ENCODE peak calls at places on chromosome 16, in ten cellular contexts. One of them, this sample, is unnamed.

GRCh38 chr16:66508261-66508913 is 41.5 kb downstream of the TK2 start:
- DNase-seq in stimulated activated CD8-positive, alpha-beta memory T cell treated with anti-CD3 and anti-CD28 coated beads, Interleukin-4, amount 100 ng/mL, for 1 hour: no peak
- DNase-seq in osteocyte: no peak
- DNase-seq in hepatic stellate cell: no peak
- DNase-seq in neural crest cell: no peak
- DNase-seq in NCI-H1436: peak
- DNase-seq in T-helper 1 cell: no peak
- DNase-seq in adipocyte: peak
- DNase-seq in EL: peak
- DNase-seq in NCI-H510A: no peak
- DNase-seq in this sample: no peak

GRCh38 chr16:28826141-28826540 is 3.3 kb downstream of the ATXN2L start:
- DNase-seq in stimulated activated CD8-positive, alpha-beta memory T cell treated with anti-CD3 and anti-CD28 coated beads, Interleukin-4, amount 100 ng/mL, for 1 hour: no peak
- DNase-seq in osteocyte: no peak
- DNase-seq in hepatic stellate cell: no peak
- DNase-seq in neural crest cell: no peak
- DNase-seq in NCI-H1436: no peak
- DNase-seq in T-helper 1 cell: no peak
- DNase-seq in adipocyte: peak
- DNase-seq in EL: no peak
- DNase-seq in NCI-H510A: no peak
- DNase-seq in this sample: no peak

GRCh38 chr16:86214326-86215232 is 295.7 kb upstream of the FOXF1 start:
- DNase-seq in stimulated activated CD8-positive, alpha-beta memory T cell treated with anti-CD3 and anti-CD28 coated beads, Interleukin-4, amount 100 ng/mL, for 1 hour: no peak
- DNase-seq in osteocyte: no peak
- DNase-seq in hepatic stellate cell: no peak
- DNase-seq in neural crest cell: no peak
- DNase-seq in NCI-H1436: no peak
- DNase-seq in T-helper 1 cell: no peak
- DNase-seq in adipocyte: no peak
- DNase-seq in EL: no peak
- DNase-seq in NCI-H510A: no peak
- DNase-seq in this sample: no peak

GRCh38 chr16:50771366-50771765 is 29.5 kb downstream of the CYLD start:
- DNase-seq in stimulated activated CD8-positive, alpha-beta memory T cell treated with anti-CD3 and anti-CD28 coated beads, Interleukin-4, amount 100 ng/mL, for 1 hour: no peak
- DNase-seq in osteocyte: no peak
- DNase-seq in hepatic stellate cell: no peak
- DNase-seq in neural crest cell: no peak
- DNase-seq in NCI-H1436: no peak
- DNase-seq in T-helper 1 cell: no peak
- DNase-seq in adipocyte: peak
- DNase-seq in EL: peak
- DNase-seq in NCI-H510A: no peak
- DNase-seq in this sample: no peak

GRCh38 chr16:4494746-4495490 is 18.7 kb downstream of the HMOX2 start:
- DNase-seq in stimulated activated CD8-positive, alpha-beta memory T cell treated with anti-CD3 and anti-CD28 coated beads, Interleukin-4, amount 100 ng/mL, for 1 hour: no peak
- DNase-seq in osteocyte: no peak
- DNase-seq in hepatic stellate cell: peak
- DNase-seq in neural crest cell: no peak
- DNase-seq in NCI-H1436: no peak
- DNase-seq in T-helper 1 cell: no peak
- DNase-seq in adipocyte: peak
- DNase-seq in EL: peak
- DNase-seq in NCI-H510A: no peak
- DNase-seq in this sample: no peak

GRCh38 chr16:27238016-27238587 is 30.5 kb downstream of the NSMCE1 start:
- DNase-seq in stimulated activated CD8-positive, alpha-beta memory T cell treated with anti-CD3 and anti-CD28 coated beads, Interleukin-4, amount 100 ng/mL, for 1 hour: no peak
- DNase-seq in osteocyte: no peak
- DNase-seq in hepatic stellate cell: no peak
- DNase-seq in neural crest cell: no peak
- DNase-seq in NCI-H1436: no peak
- DNase-seq in T-helper 1 cell: no peak
- DNase-seq in adipocyte: no peak
- DNase-seq in EL: no peak
- DNase-seq in NCI-H510A: peak
- DNase-seq in this sample: no peak

GRCh38 chr16:86089341-86089900 is 190.5 kb downstream of the IRF8 start:
- DNase-seq in stimulated activated CD8-positive, alpha-beta memory T cell treated with anti-CD3 and anti-CD28 coated beads, Interleukin-4, amount 100 ng/mL, for 1 hour: no peak
- DNase-seq in osteocyte: no peak
- DNase-seq in hepatic stellate cell: no peak
- DNase-seq in neural crest cell: no peak
- DNase-seq in NCI-H1436: no peak
- DNase-seq in T-helper 1 cell: no peak
- DNase-seq in adipocyte: no peak
- DNase-seq in EL: no peak
- DNase-seq in NCI-H510A: no peak
- DNase-seq in this sample: no peak

GRCh38 chr16:9102379-9102778 is 10.9 kb downstream of the HAPSTR1 start:
- DNase-seq in stimulated activated CD8-positive, alpha-beta memory T cell treated with anti-CD3 and anti-CD28 coated beads, Interleukin-4, amount 100 ng/mL, for 1 hour: no peak
- DNase-seq in osteocyte: no peak
- DNase-seq in hepatic stellate cell: peak
- DNase-seq in neural crest cell: no peak
- DNase-seq in NCI-H1436: no peak
- DNase-seq in T-helper 1 cell: no peak
- DNase-seq in adipocyte: peak
- DNase-seq in EL: peak
- DNase-seq in NCI-H510A: no peak
- DNase-seq in this sample: no peak

GRCh38 chr16:54707813-54708212 is 222.9 kb upstream of the IRX5 start:
- DNase-seq in stimulated activated CD8-positive, alpha-beta memory T cell treated with anti-CD3 and anti-CD28 coated beads, Interleukin-4, amount 100 ng/mL, for 1 hour: no peak
- DNase-seq in osteocyte: no peak
- DNase-seq in hepatic stellate cell: no peak
- DNase-seq in neural crest cell: no peak
- DNase-seq in NCI-H1436: no peak
- DNase-seq in T-helper 1 cell: no peak
- DNase-seq in adipocyte: no peak
- DNase-seq in EL: no peak
- DNase-seq in NCI-H510A: no peak
- DNase-seq in this sample: no peak

GRCh38 chr16:58885528-58886170 is 151.5 kb upstream of the GOT2 start:
- DNase-seq in stimulated activated CD8-positive, alpha-beta memory T cell treated with anti-CD3 and anti-CD28 coated beads, Interleukin-4, amount 100 ng/mL, for 1 hour: no peak
- DNase-seq in osteocyte: no peak
- DNase-seq in hepatic stellate cell: no peak
- DNase-seq in neural crest cell: no peak
- DNase-seq in NCI-H1436: no peak
- DNase-seq in T-helper 1 cell: no peak
- DNase-seq in adipocyte: no peak
- DNase-seq in EL: peak
- DNase-seq in NCI-H510A: no peak
- DNase-seq in this sample: no peak

GRCh38 chr16:30413116-30413806 is 5.9 kb downstream of the ZNF771 start:
- DNase-seq in stimulated activated CD8-positive, alpha-beta memory T cell treated with anti-CD3 and anti-CD28 coated beads, Interleukin-4, amount 100 ng/mL, for 1 hour: no peak
- DNase-seq in osteocyte: no peak
- DNase-seq in hepatic stellate cell: no peak
- DNase-seq in neural crest cell: no peak
- DNase-seq in NCI-H1436: no peak
- DNase-seq in T-helper 1 cell: no peak
- DNase-seq in adipocyte: no peak
- DNase-seq in EL: no peak
- DNase-seq in NCI-H510A: no peak
- DNase-seq in this sample: no peak

GRCh38 chr16:70290949-70291519 is 1.7 kb upstream of the AARS1 start:
- DNase-seq in stimulated activated CD8-positive, alpha-beta memory T cell treated with anti-CD3 and anti-CD28 coated beads, Interleukin-4, amount 100 ng/mL, for 1 hour: no peak
- DNase-seq in osteocyte: no peak
- DNase-seq in hepatic stellate cell: no peak
- DNase-seq in neural crest cell: no peak
- DNase-seq in NCI-H1436: no peak
- DNase-seq in T-helper 1 cell: no peak
- DNase-seq in adipocyte: peak
- DNase-seq in EL: no peak
- DNase-seq in NCI-H510A: no peak
- DNase-seq in this sample: no peak

GRCh38 chr16:14263011-14263410 is 191.9 kb downstream of the MRTFB start:
- DNase-seq in stimulated activated CD8-positive, alpha-beta memory T cell treated with anti-CD3 and anti-CD28 coated beads, Interleukin-4, amount 100 ng/mL, for 1 hour: no peak
- DNase-seq in osteocyte: no peak
- DNase-seq in hepatic stellate cell: no peak
- DNase-seq in neural crest cell: no peak
- DNase-seq in NCI-H1436: no peak
- DNase-seq in T-helper 1 cell: no peak
- DNase-seq in adipocyte: no peak
- DNase-seq in EL: no peak
- DNase-seq in NCI-H510A: no peak
- DNase-seq in this sample: no peak

GRCh38 chr16:66569827-66570405 is 3.7 kb downstream of the CMTM1 start:
- DNase-seq in stimulated activated CD8-positive, alpha-beta memory T cell treated with anti-CD3 and anti-CD28 coated beads, Interleukin-4, amount 100 ng/mL, for 1 hour: no peak
- DNase-seq in osteocyte: no peak
- DNase-seq in hepatic stellate cell: peak
- DNase-seq in neural crest cell: no peak
- DNase-seq in NCI-H1436: no peak
- DNase-seq in T-helper 1 cell: no peak
- DNase-seq in adipocyte: peak
- DNase-seq in EL: peak
- DNase-seq in NCI-H510A: no peak
- DNase-seq in this sample: no peak

GRCh38 chr16:55543470-55543869 is 23.0 kb upstream of the CAPNS2 start:
- DNase-seq in stimulated activated CD8-positive, alpha-beta memory T cell treated with anti-CD3 and anti-CD28 coated beads, Interleukin-4, amount 100 ng/mL, for 1 hour: no peak
- DNase-seq in osteocyte: no peak
- DNase-seq in hepatic stellate cell: no peak
- DNase-seq in neural crest cell: no peak
- DNase-seq in NCI-H1436: no peak
- DNase-seq in T-helper 1 cell: no peak
- DNase-seq in adipocyte: peak
- DNase-seq in EL: peak
- DNase-seq in NCI-H510A: no peak
- DNase-seq in this sample: no peak

GRCh38 chr16:77955127-77955526 is 67.2 kb upstream of the CLEC3A start:
- DNase-seq in stimulated activated CD8-positive, alpha-beta memory T cell treated with anti-CD3 and anti-CD28 coated beads, Interleukin-4, amount 100 ng/mL, for 1 hour: no peak
- DNase-seq in osteocyte: no peak
- DNase-seq in hepatic stellate cell: no peak
- DNase-seq in neural crest cell: no peak
- DNase-seq in NCI-H1436: peak
- DNase-seq in T-helper 1 cell: no peak
- DNase-seq in adipocyte: no peak
- DNase-seq in EL: no peak
- DNase-seq in NCI-H510A: no peak
- DNase-seq in this sample: no peak

GRCh38 chr16:320206-320605 is 32.3 kb downstream of the AXIN1 start:
- DNase-seq in stimulated activated CD8-positive, alpha-beta memory T cell treated with anti-CD3 and anti-CD28 coated beads, Interleukin-4, amount 100 ng/mL, for 1 hour: no peak
- DNase-seq in osteocyte: no peak
- DNase-seq in hepatic stellate cell: no peak
- DNase-seq in neural crest cell: no peak
- DNase-seq in NCI-H1436: no peak
- DNase-seq in T-helper 1 cell: no peak
- DNase-seq in adipocyte: no peak
- DNase-seq in EL: no peak
- DNase-seq in NCI-H510A: no peak
- DNase-seq in this sample: no peak

GRCh38 chr16:77290451-77291110 is 91.4 kb downstream of the SYCE1L start:
- DNase-seq in stimulated activated CD8-positive, alpha-beta memory T cell treated with anti-CD3 and anti-CD28 coated beads, Interleukin-4, amount 100 ng/mL, for 1 hour: no peak
- DNase-seq in osteocyte: no peak
- DNase-seq in hepatic stellate cell: no peak
- DNase-seq in neural crest cell: no peak
- DNase-seq in NCI-H1436: peak
- DNase-seq in T-helper 1 cell: no peak
- DNase-seq in adipocyte: no peak
- DNase-seq in EL: no peak
- DNase-seq in NCI-H510A: no peak
- DNase-seq in this sample: no peak

GRCh38 chr16:3068486-3068885 is 3.0 kb downstream of the IL32 start:
- DNase-seq in stimulated activated CD8-positive, alpha-beta memory T cell treated with anti-CD3 and anti-CD28 coated beads, Interleukin-4, amount 100 ng/mL, for 1 hour: no peak
- DNase-seq in osteocyte: no peak
- DNase-seq in hepatic stellate cell: no peak
- DNase-seq in neural crest cell: no peak
- DNase-seq in NCI-H1436: no peak
- DNase-seq in T-helper 1 cell: no peak
- DNase-seq in adipocyte: no peak
- DNase-seq in EL: no peak
- DNase-seq in NCI-H510A: no peak
- DNase-seq in this sample: no peak

GRCh38 chr16:74902161-74902560 is 82.8 kb downstream of the WDR59 start:
- DNase-seq in stimulated activated CD8-positive, alpha-beta memory T cell treated with anti-CD3 and anti-CD28 coated beads, Interleukin-4, amount 100 ng/mL, for 1 hour: no peak
- DNase-seq in osteocyte: no peak
- DNase-seq in hepatic stellate cell: no peak
- DNase-seq in neural crest cell: no peak
- DNase-seq in NCI-H1436: no peak
- DNase-seq in T-helper 1 cell: no peak
- DNase-seq in adipocyte: no peak
- DNase-seq in EL: no peak
- DNase-seq in NCI-H510A: no peak
- DNase-seq in this sample: no peak

GRCh38 chr16:84557059-84557458 is 52.6 kb upstream of the MEAK7 start:
- DNase-seq in stimulated activated CD8-positive, alpha-beta memory T cell treated with anti-CD3 and anti-CD28 coated beads, Interleukin-4, amount 100 ng/mL, for 1 hour: no peak
- DNase-seq in osteocyte: no peak
- DNase-seq in hepatic stellate cell: no peak
- DNase-seq in neural crest cell: no peak
- DNase-seq in NCI-H1436: no peak
- DNase-seq in T-helper 1 cell: no peak
- DNase-seq in adipocyte: no peak
- DNase-seq in EL: no peak
- DNase-seq in NCI-H510A: no peak
- DNase-seq in this sample: no peak

GRCh38 chr16:71846443-71846842 is 667 bp downstream of the ATXN1L start:
- DNase-seq in stimulated activated CD8-positive, alpha-beta memory T cell treated with anti-CD3 and anti-CD28 coated beads, Interleukin-4, amount 100 ng/mL, for 1 hour: no peak
- DNase-seq in osteocyte: no peak
- DNase-seq in hepatic stellate cell: peak
- DNase-seq in neural crest cell: no peak
- DNase-seq in NCI-H1436: no peak
- DNase-seq in T-helper 1 cell: no peak
- DNase-seq in adipocyte: peak
- DNase-seq in EL: peak
- DNase-seq in NCI-H510A: no peak
- DNase-seq in this sample: peak

GRCh38 chr16:87007907-87008306 is 309.3 kb downstream of the C16orf95 start:
- DNase-seq in stimulated activated CD8-positive, alpha-beta memory T cell treated with anti-CD3 and anti-CD28 coated beads, Interleukin-4, amount 100 ng/mL, for 1 hour: no peak
- DNase-seq in osteocyte: no peak
- DNase-seq in hepatic stellate cell: no peak
- DNase-seq in neural crest cell: no peak
- DNase-seq in NCI-H1436: no peak
- DNase-seq in T-helper 1 cell: no peak
- DNase-seq in adipocyte: no peak
- DNase-seq in EL: no peak
- DNase-seq in NCI-H510A: no peak
- DNase-seq in this sample: no peak

GRCh38 chr16:54632322-54632721 is 298.3 kb upstream of the IRX5 start:
- DNase-seq in stimulated activated CD8-positive, alpha-beta memory T cell treated with anti-CD3 and anti-CD28 coated beads, Interleukin-4, amount 100 ng/mL, for 1 hour: no peak
- DNase-seq in osteocyte: no peak
- DNase-seq in hepatic stellate cell: no peak
- DNase-seq in neural crest cell: no peak
- DNase-seq in NCI-H1436: no peak
- DNase-seq in T-helper 1 cell: no peak
- DNase-seq in adipocyte: no peak
- DNase-seq in EL: no peak
- DNase-seq in NCI-H510A: no peak
- DNase-seq in this sample: no peak

GRCh38 chr16:70745536-70746025 is 55.4 kb downstream of the VAC14 start:
- DNase-seq in stimulated activated CD8-positive, alpha-beta memory T cell treated with anti-CD3 and anti-CD28 coated beads, Interleukin-4, amount 100 ng/mL, for 1 hour: no peak
- DNase-seq in osteocyte: no peak
- DNase-seq in hepatic stellate cell: no peak
- DNase-seq in neural crest cell: no peak
- DNase-seq in NCI-H1436: no peak
- DNase-seq in T-helper 1 cell: no peak
- DNase-seq in adipocyte: no peak
- DNase-seq in EL: no peak
- DNase-seq in NCI-H510A: no peak
- DNase-seq in this sample: no peak

GRCh38 chr16:70610273-70611223 is 35.8 kb upstream of the IL34 start:
- DNase-seq in stimulated activated CD8-positive, alpha-beta memory T cell treated with anti-CD3 and anti-CD28 coated beads, Interleukin-4, amount 100 ng/mL, for 1 hour: no peak
- DNase-seq in osteocyte: no peak
- DNase-seq in hepatic stellate cell: peak
- DNase-seq in neural crest cell: no peak
- DNase-seq in NCI-H1436: no peak
- DNase-seq in T-helper 1 cell: no peak
- DNase-seq in adipocyte: no peak
- DNase-seq in EL: no peak
- DNase-seq in NCI-H510A: no peak
- DNase-seq in this sample: no peak

GRCh38 chr16:19690196-19690595 is 27.8 kb downstream of the KNOP1 start:
- DNase-seq in stimulated activated CD8-positive, alpha-beta memory T cell treated with anti-CD3 and anti-CD28 coated beads, Interleukin-4, amount 100 ng/mL, for 1 hour: no peak
- DNase-seq in osteocyte: no peak
- DNase-seq in hepatic stellate cell: no peak
- DNase-seq in neural crest cell: no peak
- DNase-seq in NCI-H1436: no peak
- DNase-seq in T-helper 1 cell: no peak
- DNase-seq in adipocyte: no peak
- DNase-seq in EL: no peak
- DNase-seq in NCI-H510A: no peak
- DNase-seq in this sample: no peak

GRCh38 chr16:1290860-1291575 is 18.4 kb upstream of the UBE2I start:
- DNase-seq in stimulated activated CD8-positive, alpha-beta memory T cell treated with anti-CD3 and anti-CD28 coated beads, Interleukin-4, amount 100 ng/mL, for 1 hour: no peak
- DNase-seq in osteocyte: no peak
- DNase-seq in hepatic stellate cell: no peak
- DNase-seq in neural crest cell: no peak
- DNase-seq in NCI-H1436: no peak
- DNase-seq in T-helper 1 cell: no peak
- DNase-seq in adipocyte: no peak
- DNase-seq in EL: no peak
- DNase-seq in NCI-H510A: no peak
- DNase-seq in this sample: no peak

This sample was measured in T-helper 2 cell treated with Interferon-gamma antibody and Interleukin-4, amounts not matched to agents 5 μg/mL and 100 μg/mL, for 36 hours.